ENCODE peak calls at places on chromosome 2, in six cellular contexts. V is Peyer's patch, C is sigmoid colon, K is neural progenitor cell, M is left ventricle myocardium inferior, A is colonic mucosa. B is an unnamed sample.

GRCh38 chr2:85277416-85278158 is 50.2 kb downstream of the TGOLN2 start:
- DNase-seq in V (no peak), C (peak; percentile 75), K (peak; percentile 49), M (peak; percentile 61), A (peak; percentile 50), B (peak; percentile 100)

GRCh38 chr2:76642122-76642521 is 880.1 kb downstream of the LRRTM4 start:
- DNase-seq in V (no peak), C (no peak), K (no peak), M (no peak), A (no peak), B (no peak)

GRCh38 chr2:102060047-102060446 is 68.3 kb downstream of the IL1R2 start:
- DNase-seq in V (no peak), C (no peak), K (no peak), M (no peak), A (no peak), B (no peak)

GRCh38 chr2:219689676-219690628 is 62.5 kb downstream of the SLC4A3 start:
- DNase-seq in V (no peak), C (no peak), K (peak; percentile 61), M (no peak), A (peak; percentile 51), B (peak; percentile 51)

GRCh38 chr2:109448946-109449788 is 164.6 kb downstream of the SEPTIN10 start:
- DNase-seq in V (no peak), C (peak; percentile 53), K (no peak), M (peak; percentile 69), A (no peak), B (peak; percentile 59)

GRCh38 chr2:73925853-73926492 is 707 bp upstream of the DGUOK start:
- DNase-seq in V (peak; percentile 68), C (peak; percentile 64), K (no peak), M (no peak), A (peak; percentile 91), B (no peak)

GRCh38 chr2:16263241-16263890 is 323.0 kb downstream of the MYCN start:
- DNase-seq in V (no peak), C (no peak), K (no peak), M (no peak), A (no peak), B (no peak)

GRCh38 chr2:1553671-1554295 is 140.5 kb downstream of the TPO start:
- DNase-seq in V (peak; percentile 9), C (no peak), K (peak; percentile 50), M (no peak), A (no peak), B (no peak)

GRCh38 chr2:100822587-100823248 is 2.8 kb downstream of the NPAS2 start:
- DNase-seq in V (no peak), C (no peak), K (no peak), M (no peak), A (no peak), B (no peak)

GRCh38 chr2:161090401-161090800 is 69.8 kb upstream of the TANK start:
- DNase-seq in V (no peak), C (no peak), K (no peak), M (no peak), A (no peak), B (no peak)

GRCh38 chr2:164542584-164543021 is 78.7 kb downstream of the GRB14 start:
- DNase-seq in V (no peak), C (no peak), K (no peak), M (no peak), A (no peak), B (peak; percentile 49)

DNA sequence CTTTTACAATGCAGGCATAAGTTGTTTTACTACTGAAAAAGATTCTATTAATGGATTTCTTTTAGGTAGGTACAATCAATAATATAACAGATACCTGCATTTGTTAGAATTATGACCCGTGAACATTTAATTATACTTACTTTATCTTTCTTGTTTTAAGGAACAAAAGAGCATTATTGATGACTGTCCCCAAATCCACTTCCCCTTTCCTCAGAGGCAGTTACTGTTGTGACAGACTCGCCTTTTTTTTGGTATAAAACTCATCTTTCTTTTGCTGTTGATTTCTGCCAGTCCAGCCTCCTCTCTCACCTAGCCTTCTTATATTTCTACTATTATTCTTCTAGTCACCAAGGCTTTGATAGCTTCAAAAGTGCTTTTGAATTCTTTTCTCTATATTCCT is 12.1 kb downstream of the ACTR3 start:
- DNase-seq in V (no peak), C (no peak), K (no peak), M (no peak), A (no peak), B (no peak)
- H3K4me1 ChIP-seq in V (peaks cover 3% of the 10 kb centered on the region), C (peaks cover 73% of the 10 kb centered on the region), K (no peaks in the 10 kb centered on the region), M (peaks cover 75% of the 10 kb centered on the region), A (peaks cover 9% of the 10 kb centered on the region), B (no peaks in the 10 kb centered on the region)

DNA sequence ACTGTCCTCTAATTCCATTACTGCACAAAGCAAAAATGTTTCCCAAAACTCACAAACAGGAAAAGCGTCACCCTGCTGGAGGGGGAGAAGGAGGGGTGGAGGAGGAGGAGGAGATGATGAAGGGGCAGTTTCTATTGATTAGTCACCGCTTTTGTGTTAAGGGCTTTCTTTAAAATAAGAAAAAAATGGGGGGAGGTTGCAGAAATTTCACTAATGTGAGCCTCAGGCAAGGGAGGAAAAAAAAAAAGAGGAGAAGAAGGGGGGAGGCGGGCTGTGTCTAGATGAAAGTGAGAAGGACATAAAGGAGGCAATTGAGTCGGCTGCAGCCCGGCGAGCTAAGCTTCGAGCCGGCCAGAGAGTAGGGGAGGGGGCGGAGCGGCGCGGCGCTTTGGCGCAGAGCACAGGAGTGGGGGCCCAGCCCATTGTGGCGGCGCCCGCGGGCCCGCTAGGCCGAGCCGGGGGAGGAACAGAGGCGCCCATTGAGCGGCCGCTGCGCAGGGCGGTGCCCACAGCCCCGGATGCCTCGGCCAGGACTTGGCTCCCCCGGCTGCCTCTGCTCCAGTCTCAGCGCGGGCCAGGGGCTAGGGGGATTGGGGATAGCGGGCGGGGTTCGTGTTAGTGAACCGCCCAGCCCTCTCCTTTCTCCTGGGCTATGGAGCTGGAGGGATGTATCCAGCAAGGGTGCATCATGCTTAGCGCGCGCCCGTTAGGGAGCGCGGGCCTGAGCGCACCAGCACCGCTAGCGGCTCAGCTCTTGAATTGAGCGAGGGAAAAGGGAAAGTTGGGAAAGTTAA is 7.9 kb downstream of the PAX3 start:
- DNase-seq in V (no peak), C (no peak), K (peak; percentile 95), M (no peak), A (no peak), B (no peak)
- H3K4me3 ChIP-seq in V (no peak overlapping the region), C (no peak overlapping the region), K (peak overlapping the region; percentile 48), M (peak overlapping the region; percentile 27), A (no peak overlapping the region), B (no peak overlapping the region)

DNA sequence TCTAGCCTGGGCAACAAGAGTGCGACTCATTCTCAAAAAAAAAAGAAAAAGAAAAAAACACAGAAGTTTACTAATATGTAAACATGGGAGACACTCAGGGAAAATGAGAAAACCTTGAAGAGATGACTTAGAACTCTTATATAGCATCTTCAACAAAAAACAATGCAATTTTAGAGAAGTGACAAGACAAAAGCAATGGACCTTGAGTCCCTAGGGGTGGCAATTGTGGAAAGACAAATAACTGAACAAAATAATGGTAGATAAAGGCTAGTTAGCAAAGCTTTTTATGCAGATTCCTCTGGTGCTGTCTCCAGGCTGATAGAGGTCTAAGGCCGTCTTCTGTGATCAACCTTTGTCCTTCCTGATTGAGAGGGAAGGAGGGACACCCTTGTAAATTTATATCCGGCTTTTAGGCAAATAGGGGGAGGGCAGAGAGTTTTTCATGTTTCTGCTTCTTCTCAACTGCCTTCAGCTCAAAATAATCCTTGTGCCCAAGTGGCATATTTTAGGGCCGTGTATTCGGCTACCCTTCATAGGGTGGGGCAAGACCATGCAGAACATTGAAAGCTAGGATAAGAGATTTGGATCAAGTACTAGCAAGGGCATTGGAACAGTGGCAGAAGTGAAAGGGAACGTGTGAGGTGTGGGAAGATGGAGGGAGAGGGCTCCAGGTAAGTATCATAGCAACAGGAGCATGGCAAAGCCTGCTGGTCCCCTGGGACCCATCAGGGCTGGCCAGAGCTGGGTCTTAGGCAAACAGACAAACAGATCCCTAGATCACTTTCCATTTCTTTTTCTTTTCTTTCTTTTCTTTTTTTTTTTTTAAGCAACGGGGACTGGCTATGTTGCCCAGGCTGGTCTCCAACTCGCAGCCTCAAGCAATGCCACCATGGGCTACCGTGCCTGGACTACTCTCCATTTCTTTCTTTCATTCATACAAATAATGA is 116.2 kb upstream of the STPG4 start:
- DNase-seq in V (no peak), C (no peak), K (no peak), M (no peak), A (peak; percentile 61), B (no peak)
- H3K27ac ChIP-seq in V (peak overlapping the region; percentile 68), C (peak overlapping the region; percentile 82), K (no peak overlapping the region), M (peak overlapping the region; percentile 81), A (peak overlapping the region; percentile 80), B (no peak overlapping the region)

GRCh38 chr2:10008809-10009176 is 34.6 kb upstream of the KLF11 start:
- DNase-seq in V (peak; percentile 34), C (peak; percentile 34), K (no peak), M (no peak), A (no peak), B (no peak)

GRCh38 chr2:10009811-10010781 is 33.3 kb upstream of the KLF11 start:
- DNase-seq in V (peak; percentile 57), C (peak; percentile 95), K (no peak), M (peak; percentile 88), A (peak; percentile 45), B (no peak)

GRCh38 chr2:10007921-10008808 is 35.2 kb upstream of the KLF11 start:
- DNase-seq in V (peak; percentile 40), C (peak; percentile 66), K (no peak), M (no peak), A (no peak), B (no peak)

GRCh38 chr2:10007440-10007839 is 35.9 kb upstream of the KLF11 start:
- DNase-seq in V (peak; percentile 36), C (peak; percentile 63), K (no peak), M (no peak), A (no peak), B (no peak)

DNA sequence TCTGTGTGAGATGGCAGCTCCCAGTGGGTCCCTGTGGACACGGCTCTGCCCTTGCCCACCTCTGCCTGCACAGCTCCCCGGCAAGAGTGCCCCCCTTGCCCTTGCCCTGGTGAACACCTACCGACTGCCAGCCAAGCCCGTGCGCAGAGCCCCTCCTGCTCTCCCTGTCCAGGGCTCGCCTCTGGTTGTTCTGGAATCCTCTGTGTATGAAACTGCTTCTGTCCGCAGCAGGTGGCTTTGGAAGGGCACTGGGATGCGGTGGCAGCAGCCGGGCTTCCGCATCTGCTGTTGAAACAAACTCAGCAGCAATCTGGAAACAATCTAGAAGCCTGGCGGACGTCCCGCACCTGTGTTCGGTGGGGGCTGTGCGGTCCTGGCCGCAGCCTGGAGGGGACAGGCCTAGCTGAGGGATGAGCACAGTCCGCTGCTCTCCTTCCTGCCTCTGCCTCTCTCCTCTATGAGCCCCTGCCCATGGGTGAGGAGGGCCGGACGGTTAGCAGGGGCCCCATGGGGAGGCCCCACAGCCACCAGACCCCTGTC is 34.0 kb upstream of the KLF11 start:
- DNase-seq in V (peak; percentile 20), C (peak; percentile 75), K (no peak), M (no peak), A (no peak), B (no peak)
- H3K4me1 ChIP-seq in V (no peaks in the 10 kb centered on the region), C (peaks cover 44% of the 10 kb centered on the region), K (no peaks in the 10 kb centered on the region), M (peaks cover 45% of the 10 kb centered on the region), A (no peaks in the 10 kb centered on the region), B (peaks cover 8% of the 10 kb centered on the region)

GRCh38 chr2:172249336-172249735 is 146.6 kb upstream of the DLX2 start:
- DNase-seq in V (no peak), C (no peak), K (no peak), M (no peak), A (no peak), B (no peak)

GRCh38 chr2:172252154-172252553 is 149.5 kb upstream of the DLX2 start:
- DNase-seq in V (no peak), C (no peak), K (no peak), M (peak; percentile 71), A (no peak), B (no peak)

GRCh38 chr2:172249986-172250385 is 147.3 kb upstream of the DLX2 start:
- DNase-seq in V (no peak), C (no peak), K (no peak), M (no peak), A (no peak), B (no peak)

GRCh38 chr2:172250801-172251200 is 148.1 kb upstream of the DLX2 start:
- DNase-seq in V (no peak), C (no peak), K (no peak), M (no peak), A (no peak), B (no peak)

GRCh38 chr2:172251231-172251630 is 148.5 kb upstream of the DLX2 start:
- DNase-seq in V (no peak), C (no peak), K (no peak), M (no peak), A (no peak), B (no peak)
- H3K4me3 ChIP-seq in V (no peak overlapping the region), C (no peak overlapping the region), K (no peak overlapping the region), M (no peak overlapping the region), A (no peak overlapping the region), B (no peak overlapping the region)